ENCODE peak calls at places on chromosome 20, in four cellular contexts. M is tibial artery, T is stomach, V is fibroblast of lung. L is an unnamed sample.

GRCh38 chr20:6848041-6848440 is 80.6 kb downstream of the BMP2 start:
- DNase-seq in V (no peak), M (no peak), T (no peak), L (no peak)

GRCh38 chr20:12294684-12295083 is 377.0 kb downstream of the BTBD3 start:
- DNase-seq in M (no peak), T (no peak), V (no peak), L (no peak)

GRCh38 chr20:63741676-63742380 is 2.3 kb downstream of the SLC2A4RG start:
- DNase-seq in V (no peak), M (no peak), T (no peak), L (peak; percentile 78)

GRCh38 chr20:5569021-5569420 is 181.2 kb upstream of the SHLD1 start:
- DNase-seq in M (no peak), T (no peak), V (peak; percentile 18), L (no peak)

GRCh38 chr20:48319943-48320584 is 507.7 kb downstream of the PREX1 start:
- DNase-seq in V (peak; percentile 14), T (no peak), M (no peak), L (no peak)

GRCh38 chr20:50399917-50400704 is 110.1 kb upstream of the PTPN1 start:
- DNase-seq in V (no peak), T (peak; percentile 71), M (no peak), L (peak; percentile 58)

GRCh38 chr20:24339179-24339578 is 130.2 kb upstream of the SYNDIG1 start:
- DNase-seq in V (peak; percentile 1), T (no peak), M (no peak), L (no peak)

GRCh38 chr20:56400001-56400640 is 7.7 kb downstream of the CSTF1 start:
- DNase-seq in V (peak; percentile 56), T (peak; percentile 44), M (peak; percentile 48), L (no peak)

GRCh38 chr20:5665417-5665816 is 84.8 kb upstream of the SHLD1 start:
- DNase-seq in T (no peak), V (no peak), M (no peak), L (no peak)

GRCh38 chr20:62860924-62861691 is 514 bp downstream of the TCFL5 start:
- DNase-seq in V (peak; percentile 25), T (no peak), M (no peak), L (peak; percentile 43)

GRCh38 chr20:32507998-32508774 is 76.9 kb downstream of the NOL4L start:
- DNase-seq in M (no peak), V (no peak), T (no peak), L (peak; percentile 22)

GRCh38 chr20:39954585-39954984 is 734.5 kb downstream of the MAFB start:
- DNase-seq in M (no peak), T (no peak), V (no peak), L (no peak)

GRCh38 chr20:10178727-10179313 is 39.8 kb upstream of the SNAP25 start:
- DNase-seq in V (peak; percentile 50), M (no peak), T (no peak), L (no peak)

GRCh38 chr20:8404912-8405635 is 273.0 kb downstream of the PLCB1 start:
- DNase-seq in M (no peak), V (no peak), T (no peak), L (no peak)

GRCh38 chr20:7585126-7585679 is 355.1 kb downstream of the HAO1 start:
- DNase-seq in V (peak; percentile 4), M (no peak), T (no peak), L (no peak)

GRCh38 chr20:31608256-31608980 is 3.3 kb downstream of the ID1 start:
- DNase-seq in T (peak; percentile 92), V (peak; percentile 80), M (peak; percentile 73), L (peak; percentile 83)

GRCh38 chr20:48339147-48339985 is 488.4 kb downstream of the PREX1 start:
- DNase-seq in V (peak; percentile 94), M (no peak), T (no peak), L (no peak)

GRCh38 chr20:9617940-9618339 is 103.5 kb downstream of the LAMP5 start:
- DNase-seq in V (peak; percentile 41), M (no peak), T (peak; percentile 58), L (no peak)

GRCh38 chr20:53874104-53874503 is 196.3 kb downstream of the BCAS1 start:
- DNase-seq in T (no peak), M (no peak), V (no peak), L (no peak)

GRCh38 chr20:53871541-53871940 is 198.9 kb downstream of the BCAS1 start:
- DNase-seq in M (no peak), T (no peak), V (no peak), L (no peak)

GRCh38 chr20:53872081-53872541 is 198.3 kb downstream of the BCAS1 start:
- DNase-seq in V (peak; percentile 32), T (no peak), M (no peak), L (no peak)

GRCh38 chr20:53873249-53873642 is 197.1 kb downstream of the BCAS1 start:
- DNase-seq in T (no peak), M (no peak), V (no peak), L (no peak)

DNA sequence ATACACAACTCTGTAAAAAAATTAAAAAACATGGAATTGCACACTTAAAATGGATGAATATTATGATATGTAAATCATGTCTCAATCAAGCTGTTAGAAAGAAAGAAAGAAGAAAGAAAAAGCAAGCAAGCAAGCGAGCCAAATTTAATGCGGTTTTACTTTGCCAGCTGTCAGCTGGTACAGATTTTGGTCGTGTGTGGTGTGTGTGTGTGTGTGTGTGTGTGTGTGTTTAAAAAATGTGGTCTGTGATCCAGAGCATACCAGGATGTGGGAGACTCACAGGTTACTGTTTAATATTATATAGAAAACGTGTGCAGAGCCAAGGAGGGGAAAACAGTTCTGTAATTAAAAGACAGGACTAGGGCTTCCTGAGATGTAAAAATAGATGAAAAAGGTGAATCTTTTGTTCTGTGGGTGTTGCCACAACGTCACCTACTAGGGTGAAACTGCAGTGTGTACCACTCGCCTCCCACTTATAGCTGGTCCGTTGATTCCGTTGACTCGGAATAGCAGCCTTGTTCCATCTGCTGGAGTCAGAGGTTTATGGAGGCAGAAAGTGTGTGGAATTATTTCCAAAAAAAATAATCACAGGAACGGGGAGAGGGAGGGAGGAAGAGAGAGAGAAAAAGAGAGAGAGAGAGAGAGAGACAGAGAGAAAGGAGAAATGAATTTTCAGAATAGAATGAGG is 197.7 kb downstream of the BCAS1 start:
- DNase-seq in V (peak; percentile 57), T (no peak), M (no peak), L (no peak)
- H3K4me3 ChIP-seq in V (no peak overlapping the region), T (no peak overlapping the region), M (peak overlapping the region; percentile 1), L (no peak overlapping the region)

GRCh38 chr20:1388706-1389483 is 4.0 kb downstream of the FKBP1A start:
- DNase-seq in V (no peak), T (no peak), M (no peak), L (no peak)
- H3K4me3 ChIP-seq in V (no peak overlapping the region), T (no peak overlapping the region), M (no peak overlapping the region), L (peak overlapping the region; percentile 95)

GRCh38 chr20:36052117-36052513 is 83.7 kb downstream of the CNBD2 start:
- DNase-seq in V (no peak), M (no peak), T (no peak), L (no peak)

GRCh38 chr20:36050436-36051317 is 82.3 kb downstream of the CNBD2 start:
- DNase-seq in M (peak; percentile 91), T (peak; percentile 93), V (peak; percentile 85), L (peak; percentile 94)

GRCh38 chr20:36055145-36055544 is 86.8 kb downstream of the CNBD2 start:
- DNase-seq in M (no peak), T (no peak), V (no peak), L (no peak)

GRCh38 chr20:36051318-36052116 is 83.1 kb downstream of the CNBD2 start:
- DNase-seq in T (no peak), V (no peak), M (no peak), L (no peak)
- H3K4me3 ChIP-seq in T (peak overlapping the region; percentile 100), V (peak overlapping the region; percentile 81), M (peak overlapping the region; percentile 88), L (peak overlapping the region; percentile 93)

GRCh38 chr20:26207237-26207966 is 510.7 kb upstream of the ZNF337 start:
- DNase-seq in V (no peak), T (no peak), M (no peak), L (no peak)

GRCh38 chr20:26205350-26205749 is 508.7 kb upstream of the ZNF337 start:
- DNase-seq in T (no peak), M (no peak), V (no peak), L (no peak)

GRCh38 chr20:26209171-26209941 is 512.7 kb upstream of the ZNF337 start:
- DNase-seq in V (peak; percentile 28), M (no peak), T (no peak), L (peak; percentile 32)

DNA sequence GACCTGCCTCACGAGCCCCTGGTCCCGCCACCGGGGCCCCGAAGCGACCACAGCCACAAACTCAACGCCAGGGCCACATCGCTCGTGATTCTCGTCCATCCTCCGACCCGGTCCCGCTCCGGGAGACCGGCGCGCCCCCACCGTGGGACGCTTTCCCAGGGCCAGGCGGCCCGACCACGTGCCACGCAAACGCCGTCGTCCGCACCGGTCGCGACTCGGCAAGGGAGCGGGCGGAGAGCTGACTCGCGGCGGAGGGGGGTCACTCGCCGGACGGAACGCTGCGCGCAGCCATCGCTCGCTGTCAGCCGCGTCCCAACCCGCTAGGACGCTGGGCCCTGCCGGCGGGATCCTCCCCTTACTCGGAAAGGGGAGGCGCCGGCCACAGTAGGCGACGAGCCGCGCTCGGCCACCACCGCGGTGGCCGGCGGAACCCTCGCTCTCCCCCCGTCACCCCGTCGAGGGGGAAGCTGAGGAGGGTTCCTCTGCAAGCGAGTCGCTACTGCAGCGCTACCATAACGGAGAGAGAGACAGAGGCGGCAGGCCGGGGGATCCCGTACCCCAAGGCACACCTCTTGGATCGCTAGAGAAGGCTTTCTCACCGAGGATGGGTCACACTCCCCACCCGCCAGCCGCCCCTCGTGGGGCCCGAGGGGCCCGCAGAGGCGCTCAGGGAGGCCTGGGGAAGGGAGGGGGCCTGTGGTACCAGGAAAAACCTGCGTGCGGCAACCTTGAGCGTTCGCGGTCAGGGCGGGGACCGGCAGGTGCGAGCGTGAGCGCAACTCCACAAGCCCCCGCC is 511.8 kb upstream of the ZNF337 start:
- DNase-seq in V (peak; percentile 10), T (no peak), M (no peak), L (peak; percentile 83)
- H3K4me3 ChIP-seq in V (no peak overlapping the region), T (peak overlapping the region; percentile 25), M (peak overlapping the region; percentile 23), L (peak overlapping the region; percentile 36)

DNA sequence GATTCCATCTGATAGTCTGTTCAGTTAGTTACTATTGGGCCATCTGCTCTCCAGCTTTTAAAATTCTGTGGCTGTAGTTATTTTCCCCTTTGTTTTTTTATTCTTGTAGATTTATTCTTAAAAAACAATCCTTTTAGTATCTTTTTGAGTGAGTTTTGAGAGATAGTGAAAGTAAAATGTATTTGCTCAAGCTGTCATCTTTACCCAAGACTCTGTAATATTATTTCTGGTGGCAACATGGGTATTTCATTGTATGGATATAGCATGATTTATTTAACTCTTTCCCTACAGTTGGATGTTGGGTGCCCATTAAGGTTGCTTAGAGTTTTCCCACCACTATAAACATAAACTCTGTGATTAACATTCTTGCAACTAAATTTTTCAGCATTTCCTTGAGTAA is 24.6 kb downstream of the STK4 start:
- DNase-seq in M (no peak), T (no peak), V (no peak), L (no peak)
- H3K4me3 ChIP-seq in M (peak overlapping the region; percentile 20), T (peak overlapping the region; percentile 4), V (peak overlapping the region; percentile 7), L (no peak overlapping the region)